ENCODE peak calls at places on chromosomes 12 and 14, in four cellular contexts. V, A, Q and I are unnamed samples.

GRCh38 chr14:55832974-55833373 is 253.0 kb downstream of the KTN1 start:
- DNase-seq in Q (no peak), V (no peak), A (no peak), I (no peak)

GRCh38 chr14:39733741-39734140 is 301.5 kb upstream of the FBXO33 start:
- DNase-seq in A (no peak), V (no peak), Q (no peak), I (no peak)

GRCh38 chr12:118058881-118059644 is 1.9 kb downstream of the WSB2 start:
- DNase-seq in A (no peak), Q (no peak), V (no peak), I (no peak)

GRCh38 chr14:22699801-22700564 is 55.8 kb upstream of the OR6J1 start:
- DNase-seq in V (no peak), A (no peak), Q (no peak), I (peak; percentile 92)

GRCh38 chr12:105474672-105475071 is 144.2 kb downstream of the C12orf75 start:
- DNase-seq in Q (no peak), A (no peak), V (peak; percentile 46), I (no peak)

GRCh38 chr12:84807249-84807648 is 105.3 kb downstream of the SLC6A15 start:
- DNase-seq in V (no peak), Q (no peak), A (no peak), I (no peak)

GRCh38 chr12:16523570-16524331 is 82.2 kb downstream of the LMO3 start:
- DNase-seq in A (no peak), Q (no peak), V (no peak), I (no peak)

GRCh38 chr12:119749666-119750065 is 81.7 kb downstream of the PRKAB1 start:
- DNase-seq in Q (no peak), A (no peak), V (no peak), I (no peak)

GRCh38 chr12:124405592-124405991 is 110.7 kb downstream of the RFLNA start:
- DNase-seq in Q (no peak), V (no peak), A (no peak), I (no peak)

GRCh38 chr14:96380735-96381134 is 11.2 kb upstream of the AK7 start:
- DNase-seq in Q (no peak), V (no peak), A (no peak), I (no peak)

GRCh38 chr14:76773956-76774355 is 12.7 kb downstream of the VASH1 start:
- DNase-seq in A (no peak), Q (no peak), V (no peak), I (no peak)

GRCh38 chr12:48936379-48936979 is 11.2 kb upstream of the FKBP11 start:
- DNase-seq in V (peak; percentile 92), Q (peak; percentile 46), A (no peak), I (no peak)

GRCh38 chr12:95241761-95242506 is 24.3 kb downstream of the VEZT start:
- DNase-seq in A (no peak), Q (no peak), V (no peak), I (no peak)

GRCh38 chr14:102922490-102923200 is at the start of gene AMN:
- DNase-seq in Q (no peak), V (no peak), A (no peak), I (no peak)

GRCh38 chr14:101235042-101235871 is 326.0 kb upstream of the DIO3 start:
- DNase-seq in Q (peak; percentile 48), V (no peak), A (no peak), I (peak; percentile 10)

GRCh38 chr12:28963554-28963953 is 185.5 kb upstream of the FAR2 start:
- DNase-seq in A (no peak), Q (peak; percentile 54), V (no peak), I (no peak)

GRCh38 chr14:22386924-22387775 is 201.9 kb downstream of the DAD1 start:
- DNase-seq in V (peak; percentile 88), A (no peak), Q (peak; percentile 75), I (peak; percentile 64)

GRCh38 chr12:101877816-101878811 is 734 bp downstream of the DRAM1 start:
- DNase-seq in A (no peak), Q (no peak), V (no peak), I (no peak)

GRCh38 chr14:53610947-53611346 is 345.7 kb downstream of the BMP4 start:
- DNase-seq in A (no peak), Q (no peak), V (no peak), I (no peak)

GRCh38 chr14:95321693-95322455 is 2.2 kb upstream of the CLMN start:
- DNase-seq in V (no peak), A (no peak), Q (no peak), I (no peak)

GRCh38 chr12:45200497-45201043 is 15.3 kb upstream of the ANO6 start:
- DNase-seq in V (no peak), Q (no peak), A (no peak), I (no peak)

GRCh38 chr14:29687071-29687765 is 240.4 kb downstream of the PRKD1 start:
- DNase-seq in V (no peak), A (no peak), Q (no peak), I (no peak)

GRCh38 chr14:67574806-67575205 is 25.3 kb downstream of the PIGH start:
- DNase-seq in Q (no peak), V (no peak), A (no peak), I (no peak)

GRCh38 chr14:24069411-24069735 is 2.0 kb upstream of the CPNE6 start:
- DNase-seq in V (no peak), Q (no peak), A (no peak), I (no peak)

GRCh38 chr12:75162845-75163244 is 46.8 kb downstream of the KCNC2 start:
- DNase-seq in A (no peak), V (no peak), Q (no peak), I (no peak)

GRCh38 chr14:39229222-39229543 is 4.5 kb upstream of the MIA2 start:
- DNase-seq in Q (peak; percentile 26), A (no peak), V (no peak), I (no peak)

GRCh38 chr12:49049566-49050224 is 10.9 kb downstream of the KMT2D start:
- DNase-seq in V (no peak), A (no peak), Q (no peak), I (no peak)

GRCh38 chr12:94795520-94795919 is 145.2 kb upstream of the TMCC3 start:
- DNase-seq in V (no peak), A (peak; percentile 26), Q (peak; percentile 64), I (no peak)

GRCh38 chr14:52950410-52950897 is 396 bp downstream of the FERMT2 start:
- DNase-seq in V (no peak), A (peak; percentile 17), Q (peak; percentile 49), I (no peak)

GRCh38 chr12:69266045-69266635 is 26.8 kb downstream of the CPSF6 start:
- DNase-seq in A (no peak), V (no peak), Q (peak; percentile 62), I (peak; percentile 42)

GRCh38 chr12:20602671-20603402 is 92.3 kb upstream of the SLCO1C1 start:
- DNase-seq in Q (peak; percentile 11), V (no peak), A (no peak), I (no peak)

GRCh38 chr14:102246071-102246470 is 58.9 kb downstream of the MOK start:
- DNase-seq in Q (no peak), V (no peak), A (no peak), I (no peak)

GRCh38 chr12:121812320-121812871 is 8.6 kb downstream of the SETD1B start:
- DNase-seq in V (no peak), Q (peak; percentile 42), A (no peak), I (no peak)

GRCh38 chr12:89769483-89769818 is 60.8 kb upstream of the ATP2B1 start:
- DNase-seq in V (no peak), A (no peak), Q (no peak), I (no peak)

GRCh38 chr12:77751939-77752338 is 78.8 kb upstream of the NAV3 start:
- DNase-seq in A (no peak), Q (peak; percentile 60), V (no peak), I (peak; percentile 33)